ENCODE peak calls at places on chromosomes 2 and 18, in seven cellular contexts. B is mesenchymal stem cell, K is mesendoderm, J is trophoblast cell, S is IMR-90, L is neuronal stem cell, I is H1. Y is an unnamed sample.

GRCh38 chr2:181203412-181203811 is 223.0 kb downstream of the UBE2E3 start:
- DNase-seq in L (no peak), B (peak; percentile 54), K (peak; percentile 90), S (peak; percentile 83), I (no peak), J (no peak), Y (no peak)

GRCh38 chr18:34995746-34996145 is 45.5 kb upstream of the MAPRE2 start:
- DNase-seq in B (no peak), I (no peak), S (no peak), L (no peak), K (no peak), J (peak; percentile 77), Y (no peak)

GRCh38 chr2:123894167-123894566 is 130.9 kb upstream of the CNTNAP5 start:
- DNase-seq in B (no peak), L (no peak), J (no peak), I (no peak), S (no peak), K (no peak), Y (no peak)

GRCh38 chr18:10495936-10496335 is 29.9 kb upstream of the NAPG start:
- DNase-seq in L (no peak), S (no peak), K (no peak), I (no peak), J (no peak), B (no peak), Y (no peak)

GRCh38 chr2:36438454-36438977 is 82.9 kb downstream of the CRIM1 start:
- DNase-seq in B (peak; percentile 98), S (peak; percentile 99), I (no peak), K (peak; percentile 47), L (no peak), J (peak; percentile 53), Y (no peak)

GRCh38 chr2:104443137-104443536 is 410.8 kb upstream of the POU3F3 start:
- DNase-seq in K (no peak), L (no peak), J (no peak), S (no peak), B (no peak), I (no peak), Y (no peak)

GRCh38 chr18:11148655-11149440 is 521 bp downstream of the PIEZO2 start:
- DNase-seq in K (peak; percentile 24), J (no peak), I (no peak), L (peak; percentile 26), B (peak; percentile 39), S (no peak), Y (peak; percentile 36)

GRCh38 chr2:225415809-225416208 is 16.3 kb downstream of the NYAP2 start:
- DNase-seq in L (no peak), I (no peak), J (no peak), S (no peak), B (no peak), K (no peak), Y (no peak)

GRCh38 chr2:101474752-101475384 is at the start of gene RFX8:
- DNase-seq in K (peak; percentile 15), B (peak; percentile 84), I (no peak), S (peak; percentile 95), J (no peak), L (no peak), Y (no peak)

GRCh38 chr2:127641846-127642510 is 4.0 kb upstream of the GPR17 start:
- DNase-seq in S (no peak), K (no peak), I (no peak), L (no peak), J (no peak), B (no peak), Y (no peak)

GRCh38 chr2:2599441-2599840 is 268.4 kb upstream of the MYT1L start:
- DNase-seq in S (no peak), L (no peak), J (no peak), K (no peak), B (no peak), I (no peak), Y (no peak)

GRCh38 chr2:238285653-238286082 is 2.7 kb downstream of the PER2 start:
- DNase-seq in L (no peak), S (peak; percentile 94), J (peak; percentile 95), K (peak; percentile 94), I (no peak), B (peak; percentile 99), Y (peak; percentile 48)

GRCh38 chr2:48626047-48626446 is 8.4 kb downstream of the GTF2A1L start:
- DNase-seq in B (no peak), I (no peak), L (no peak), J (no peak), S (no peak), K (no peak), Y (no peak)

GRCh38 chr18:74942319-74942910 is 266.5 kb downstream of the PTGR3 start:
- DNase-seq in I (no peak), S (peak; percentile 75), L (no peak), J (peak; percentile 3), B (no peak), K (no peak), Y (no peak)

GRCh38 chr2:237682901-237683670 is 55.7 kb downstream of the LRRFIP1 start:
- DNase-seq in S (no peak), B (no peak), I (no peak), L (no peak), J (peak; percentile 79), K (no peak), Y (no peak)

GRCh38 chr2:219500135-219500534 is 1.4 kb downstream of the GMPPA start:
- DNase-seq in L (no peak), I (no peak), K (peak; percentile 78), B (peak; percentile 30), J (no peak), S (peak; percentile 50), Y (no peak)

GRCh38 chr2:64036343-64036742 is 17.1 kb upstream of the VPS54 start:
- DNase-seq in B (peak; percentile 73), J (no peak), K (no peak), I (no peak), S (peak; percentile 89), L (no peak), Y (no peak)

GRCh38 chr2:45891719-45892118 is 240.2 kb downstream of the PRKCE start:
- DNase-seq in S (no peak), L (no peak), B (no peak), K (no peak), J (no peak), I (no peak), Y (no peak)

GRCh38 chr2:47429795-47430194 is 26.8 kb downstream of the MSH2 start:
- DNase-seq in S (peak; percentile 62), B (peak; percentile 22), J (no peak), K (no peak), L (no peak), I (no peak), Y (no peak)

GRCh38 chr2:65033178-65033577 is 23.0 kb upstream of the CEP68 start:
- DNase-seq in S (no peak), I (no peak), B (peak; percentile 18), L (no peak), J (no peak), K (peak; percentile 47), Y (no peak)

DNA sequence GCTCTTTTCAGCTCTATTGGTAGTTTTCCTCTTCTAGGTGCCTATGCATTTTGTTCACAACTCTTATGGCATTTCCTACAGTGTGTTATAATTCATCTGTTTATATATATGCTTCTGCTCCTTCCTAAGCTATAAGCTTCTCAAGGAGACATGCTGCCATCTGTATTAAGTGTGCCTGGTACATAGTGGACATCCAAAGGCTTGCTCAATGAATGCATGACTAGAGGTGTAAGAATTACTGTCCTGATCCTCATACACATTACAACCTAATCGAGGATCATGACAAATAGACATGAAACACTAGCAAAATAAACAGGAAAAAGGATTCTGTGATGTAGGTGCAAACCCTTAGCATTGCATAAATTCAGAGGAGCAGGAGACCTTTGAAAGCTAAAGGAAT is 50.2 kb downstream of the CDC42EP3 start:
- DNase-seq in K (no peak), J (no peak), S (no peak), I (no peak), L (no peak), B (no peak), Y (no peak)
- H3K4me2 ChIP-seq in K (no peak overlapping the region), J (no peak overlapping the region), S (no peak overlapping the region), I (no peak overlapping the region), L (no peak overlapping the region), B (no peak overlapping the region), Y (no peak overlapping the region)

DNA sequence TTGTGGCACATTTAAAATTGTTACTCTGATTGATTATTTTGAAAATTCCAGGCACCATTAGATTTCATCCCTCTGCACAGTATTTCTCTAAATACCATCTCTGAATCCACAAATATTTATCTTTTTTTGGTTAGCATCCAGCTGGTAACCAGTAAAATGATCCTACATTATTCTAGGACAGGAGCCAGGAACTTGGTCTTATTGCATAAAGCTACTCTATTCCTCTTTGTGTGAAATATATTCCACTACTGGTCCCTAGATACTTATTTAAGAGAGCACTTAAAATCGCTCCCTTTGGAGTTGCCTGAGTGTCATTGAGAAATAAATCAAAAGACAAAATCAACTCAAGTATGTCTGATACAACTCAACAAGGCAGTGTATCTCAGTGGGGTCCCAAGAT is 7.4 kb upstream of the MBOAT2 start:
- DNase-seq in K (no peak), I (no peak), B (no peak), J (no peak), L (no peak), S (peak; percentile 86), Y (no peak)
- H2AK5ac ChIP-seq in K (no peak overlapping the region), I (no peak overlapping the region), B (no peak overlapping the region), J (no peak overlapping the region), L (no peak overlapping the region), S (no peak overlapping the region), Y (no peak overlapping the region)

GRCh38 chr2:32926708-32927084 is 20.1 kb upstream of the LTBP1 start:
- DNase-seq in B (peak; percentile 71), J (peak; percentile 56), S (peak; percentile 93), I (no peak), K (peak; percentile 88), L (no peak), Y (peak; percentile 40)
- H3K4me2 ChIP-seq in B (no peak overlapping the region), J (no peak overlapping the region), S (peak overlapping the region; percentile 1), I (no peak overlapping the region), K (no peak overlapping the region), L (no peak overlapping the region), Y (no peak overlapping the region)

DNA sequence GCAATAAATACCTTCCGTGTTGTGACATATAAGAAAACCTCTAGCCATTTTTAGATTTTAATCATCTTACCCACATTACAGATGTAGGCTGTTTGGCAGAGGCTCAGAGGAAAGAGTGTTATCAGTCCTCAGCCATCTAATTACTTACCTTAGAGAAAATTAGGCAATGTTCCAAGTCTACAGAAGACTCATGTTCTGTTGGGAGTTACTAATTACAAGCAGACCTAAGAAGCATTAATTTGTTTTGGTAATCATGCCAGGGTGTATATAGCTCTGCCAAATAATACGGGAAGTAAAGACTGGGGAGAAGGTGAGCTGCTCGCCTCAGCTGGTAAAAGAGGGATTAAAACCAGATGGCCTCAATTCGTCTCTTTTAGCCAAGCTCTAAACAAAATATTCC is 125.9 kb upstream of the PGAP1 start:
- DNase-seq in I (no peak), S (no peak), B (no peak), K (no peak), L (no peak), J (no peak), Y (no peak)
- H2AK5ac ChIP-seq in I (no peak overlapping the region), S (no peak overlapping the region), B (no peak overlapping the region), K (no peak overlapping the region), L (no peak overlapping the region), J (no peak overlapping the region), Y (no peak overlapping the region)

DNA sequence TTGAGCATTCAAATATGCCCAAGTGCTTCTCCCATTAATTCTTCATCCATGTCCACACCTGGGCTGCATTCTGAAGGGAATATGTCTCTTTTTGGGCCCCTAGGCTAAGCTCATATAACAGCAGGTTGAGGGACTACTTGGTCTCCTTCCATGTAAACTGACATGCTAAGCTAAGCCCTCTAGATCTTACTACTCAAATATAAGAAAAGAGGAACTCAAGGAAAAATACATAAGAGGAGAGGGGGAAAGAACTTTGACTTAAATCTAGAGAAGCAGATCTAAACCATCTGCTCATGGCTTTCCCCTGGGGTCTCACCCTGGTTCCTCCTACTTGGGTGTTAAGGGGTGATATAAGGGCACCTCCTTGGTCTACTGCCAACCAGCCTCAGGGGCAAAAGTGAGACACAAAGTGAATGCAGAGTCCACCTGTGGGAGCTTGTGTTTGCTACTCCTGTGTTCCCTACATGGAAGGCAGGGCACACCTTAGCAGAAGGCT is 19.8 kb upstream of the NFU1 start:
- DNase-seq in I (no peak), K (no peak), B (no peak), L (no peak), S (no peak), J (no peak), Y (no peak)
- H3K4me2 ChIP-seq in I (no peak overlapping the region), K (no peak overlapping the region), B (no peak overlapping the region), L (no peak overlapping the region), S (no peak overlapping the region), J (no peak overlapping the region), Y (no peak overlapping the region)